ENCODE peak calls at places on chromosomes 1 and 21, in eight cellular contexts. J is naive thymus-derived CD8-positive, alpha-beta T cell; D is EL; C is GF-D8; W is amniotic stem cell; Y is activated CD4-positive, alpha-beta T cell treated with anti-CD3 and anti-CD28 coated beads, Interleukin-2, amount 50 U/mL, for 24 hours; I is NCI-H187; T is NCI-H2029. H is an unnamed sample.

GRCh38 chr1:202249846-202250245 is 56.2 kb downstream of the LGR6 start:
- DNase-seq in T (no peak), C (no peak), D (no peak), I (no peak), Y (no peak), J (no peak), W (no peak), H (no peak)

GRCh38 chr1:160777486-160778089 is 18.4 kb upstream of the LY9 start:
- DNase-seq in J (peak; percentile 50), W (no peak), D (peak; percentile 17), Y (no peak), I (peak; percentile 10), C (no peak), T (peak; percentile 22), H (peak; percentile 82)

GRCh38 chr1:113140588-113141446 is 67.8 kb downstream of the LRIG2 start:
- DNase-seq in Y (peak; percentile 13), I (peak; percentile 19), T (peak; percentile 11), J (peak; percentile 33), C (peak; percentile 26), D (peak; percentile 65), W (peak; percentile 58), H (peak; percentile 85)

GRCh38 chr1:31196685-31197084 is 43.0 kb downstream of the NKAIN1 start:
- DNase-seq in T (no peak), J (no peak), C (no peak), D (peak; percentile 60), Y (no peak), I (no peak), W (no peak), H (no peak)

GRCh38 chr1:226870026-226870322 is 442 bp upstream of the PSEN2 start:
- DNase-seq in Y (no peak), I (no peak), W (no peak), C (no peak), J (no peak), T (no peak), D (peak; percentile 53), H (no peak)

GRCh38 chr1:59214764-59215208 is 82.1 kb upstream of the FGGY start:
- DNase-seq in Y (no peak), I (peak; percentile 37), J (no peak), W (no peak), D (no peak), C (no peak), T (peak; percentile 96), H (no peak)

GRCh38 chr1:41341756-41342562 is 19.3 kb upstream of the FOXO6 start:
- DNase-seq in D (no peak), J (no peak), I (no peak), C (no peak), W (no peak), Y (no peak), T (peak; percentile 100), H (no peak)

GRCh38 chr1:71641013-71641412 is 560.2 kb upstream of the ZRANB2 start:
- DNase-seq in T (no peak), J (no peak), C (no peak), Y (no peak), W (no peak), D (no peak), I (no peak), H (no peak)

GRCh38 chr1:231604276-231604621 is 22.3 kb upstream of the DISC1 start:
- DNase-seq in T (no peak), C (no peak), J (no peak), I (no peak), Y (no peak), D (no peak), W (no peak), H (no peak)

GRCh38 chr21:31185663-31186062 is 147.4 kb upstream of the KRTAP19-8 start:
- DNase-seq in C (no peak), W (no peak), T (no peak), D (no peak), J (no peak), I (no peak), Y (no peak), H (no peak)